ENCODE peak calls at places on chromosomes 13 and 19, in five cellular contexts. U is K562, T is sigmoid colon, S is stomach, L is transverse colon. C is an unnamed sample.

GRCh38 chr19:35843676-35844481 is 8.4 kb downstream of the NPHS1 start:
- DNase-seq in T (no peak), S (peak), U (peak), L (peak), C (no peak)

GRCh38 chr13:99067160-99067985 is 89.5 kb upstream of the DOCK9 start:
- DNase-seq in T (no peak), U (no peak), S (no peak), L (no peak), C (no peak)

GRCh38 chr13:42405665-42406390 is 133.9 kb downstream of the AKAP11 start:
- DNase-seq in T (no peak), L (no peak), U (no peak), S (no peak), C (no peak)

GRCh38 chr13:57470491-57470890 is 161.1 kb upstream of the PCDH17 start:
- DNase-seq in U (no peak), L (no peak), S (no peak), T (no peak), C (no peak)

GRCh38 chr13:52371736-52372247 is 34.2 kb downstream of the THSD1 start:
- DNase-seq in U (no peak), T (no peak), L (no peak), S (no peak), C (no peak)

GRCh38 chr13:85486663-85487062 is 312.6 kb downstream of the SLITRK6 start:
- DNase-seq in T (no peak), L (no peak), S (no peak), U (no peak), C (no peak)

GRCh38 chr13:79775830-79776229 is 294.9 kb downstream of the NDFIP2 start:
- DNase-seq in L (peak), T (no peak), S (peak), U (no peak), C (no peak)

GRCh38 chr19:55579766-55580621 is 654 bp downstream of the ZNF579 start:
- DNase-seq in L (no peak), U (peak), S (no peak), T (no peak), C (no peak)

GRCh38 chr19:39426170-39426569 is 9.6 kb downstream of the RPS16 start:
- DNase-seq in U (no peak), S (no peak), T (no peak), L (no peak), C (no peak)

GRCh38 chr19:57566396-57567256 is 7.0 kb upstream of the ZNF550 start:
- DNase-seq in L (no peak), U (peak), T (no peak), S (no peak), C (no peak)

GRCh38 chr13:36885901-36886300 is 34.1 kb downstream of the SMAD9 start:
- DNase-seq in L (no peak), T (no peak), S (no peak), U (no peak), C (no peak)

GRCh38 chr19:8307400-8307964 is 676 bp downstream of the CD320 start:
- DNase-seq in T (peak), L (peak), S (peak), U (peak), C (peak)

GRCh38 chr19:6802336-6803035 is 30.0 kb downstream of the VAV1 start:
- DNase-seq in L (peak), S (peak), T (peak), U (no peak), C (peak)

GRCh38 chr19:30696514-30696913 is 324.3 kb downstream of the ZNF536 start:
- DNase-seq in T (peak), U (peak), L (no peak), S (no peak), C (no peak)

GRCh38 chr19:44055870-44056269 is 4.0 kb downstream of the ZNF223 start:
- DNase-seq in U (no peak), S (no peak), L (no peak), T (no peak), C (no peak)

GRCh38 chr13:90868321-90868920 is 479.1 kb upstream of the MIR17HG start:
- DNase-seq in S (no peak), L (no peak), U (peak), T (no peak), C (no peak)

GRCh38 chr19:3873151-3873550 is 4.3 kb upstream of the ZFR2 start:
- DNase-seq in T (no peak), S (no peak), L (no peak), U (no peak), C (no peak)

GRCh38 chr19:18789883-18790565 is 1.1 kb downstream of the COMP start:
- DNase-seq in U (peak), S (no peak), T (no peak), L (no peak), C (no peak)

GRCh38 chr13:22618002-22618401 is 562.8 kb upstream of the SGCG start:
- DNase-seq in L (no peak), S (no peak), U (no peak), T (no peak), C (no peak)

GRCh38 chr19:13255041-13255718 is 105.0 kb downstream of the IER2 start:
- DNase-seq in T (no peak), S (no peak), L (no peak), U (no peak), C (no peak)
- TF ChIP-seq CTCF in T (no peak), S (no peak), L (no peak), U (no peak), C (no peak)

DNA sequence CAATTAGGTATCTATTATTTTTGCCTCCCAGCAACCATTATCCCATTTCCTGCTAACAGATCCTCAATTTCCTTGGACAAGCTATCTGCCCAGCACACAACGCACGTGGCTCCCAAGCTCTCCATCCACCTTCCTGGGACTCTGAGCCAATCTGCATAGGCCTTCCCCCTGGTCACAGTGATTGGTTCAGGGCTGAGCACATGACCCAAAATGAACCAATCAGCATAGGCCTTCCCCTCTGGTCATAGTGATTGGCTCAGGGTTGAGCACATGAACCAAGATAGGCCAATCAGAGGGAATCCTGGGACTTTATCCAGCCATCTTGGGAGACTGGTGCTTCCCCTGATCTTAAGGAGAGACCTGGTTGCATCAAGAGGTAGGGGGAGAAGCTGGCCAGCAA is 5.8 kb downstream of the CPAMD8 start:
- DNase-seq in T (no peak), S (no peak), L (no peak), U (peak), C (no peak)
- TF ChIP-seq POLR2AphosphoS5 in T (no peak), S (no peak), L (no peak), U (no peak), C (no peak)

DNA sequence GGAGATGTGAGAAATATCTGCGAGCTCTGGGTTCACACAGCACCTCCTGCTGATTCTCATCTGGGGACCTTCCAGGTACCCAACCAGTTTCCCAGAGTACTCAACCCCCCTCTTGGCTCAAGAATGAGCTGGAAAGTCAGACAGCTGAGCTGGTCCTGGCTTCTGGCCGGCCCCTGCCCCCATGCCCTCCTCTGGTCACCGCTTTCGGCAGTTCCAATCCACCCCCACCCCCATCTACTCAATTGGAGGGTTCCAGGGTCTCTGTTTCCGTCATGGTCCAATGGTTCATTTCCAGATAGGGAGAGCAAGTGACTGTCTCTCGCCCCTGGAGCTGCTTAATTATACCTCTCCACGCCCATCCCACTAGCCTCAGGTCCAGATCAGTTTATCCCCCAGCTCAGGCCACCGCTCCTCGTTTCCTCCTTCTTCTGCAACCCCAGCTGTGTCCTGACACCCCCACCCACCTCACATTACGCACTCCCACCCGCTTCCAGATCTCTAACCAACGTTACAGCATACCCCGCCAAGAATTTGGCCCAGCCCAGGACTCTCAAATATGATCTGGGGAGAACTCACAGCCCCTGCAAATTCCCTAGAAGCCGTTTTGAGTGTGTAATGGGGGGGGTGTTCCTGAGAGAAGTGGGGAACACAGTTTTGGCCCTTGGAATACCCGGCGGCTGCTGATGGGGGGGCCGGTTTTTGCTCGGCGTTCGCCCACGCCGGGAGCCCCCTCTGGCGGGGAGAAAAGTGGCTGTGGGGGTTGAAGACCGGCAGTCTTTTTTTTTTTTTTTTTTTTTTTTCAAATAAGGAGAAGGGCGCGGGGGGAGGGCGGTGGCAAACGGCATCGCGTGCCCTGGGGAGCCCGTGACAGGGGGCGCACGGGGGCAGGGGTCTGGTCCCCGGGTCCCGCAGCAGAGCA is 1.8 kb upstream of the PDE4A start:
- DNase-seq in U (peak), L (no peak), S (no peak), T (no peak), C (no peak)
- TF ChIP-seq CTCF in U (peak), L (no peak), S (no peak), T (no peak), C (no peak)

DNA sequence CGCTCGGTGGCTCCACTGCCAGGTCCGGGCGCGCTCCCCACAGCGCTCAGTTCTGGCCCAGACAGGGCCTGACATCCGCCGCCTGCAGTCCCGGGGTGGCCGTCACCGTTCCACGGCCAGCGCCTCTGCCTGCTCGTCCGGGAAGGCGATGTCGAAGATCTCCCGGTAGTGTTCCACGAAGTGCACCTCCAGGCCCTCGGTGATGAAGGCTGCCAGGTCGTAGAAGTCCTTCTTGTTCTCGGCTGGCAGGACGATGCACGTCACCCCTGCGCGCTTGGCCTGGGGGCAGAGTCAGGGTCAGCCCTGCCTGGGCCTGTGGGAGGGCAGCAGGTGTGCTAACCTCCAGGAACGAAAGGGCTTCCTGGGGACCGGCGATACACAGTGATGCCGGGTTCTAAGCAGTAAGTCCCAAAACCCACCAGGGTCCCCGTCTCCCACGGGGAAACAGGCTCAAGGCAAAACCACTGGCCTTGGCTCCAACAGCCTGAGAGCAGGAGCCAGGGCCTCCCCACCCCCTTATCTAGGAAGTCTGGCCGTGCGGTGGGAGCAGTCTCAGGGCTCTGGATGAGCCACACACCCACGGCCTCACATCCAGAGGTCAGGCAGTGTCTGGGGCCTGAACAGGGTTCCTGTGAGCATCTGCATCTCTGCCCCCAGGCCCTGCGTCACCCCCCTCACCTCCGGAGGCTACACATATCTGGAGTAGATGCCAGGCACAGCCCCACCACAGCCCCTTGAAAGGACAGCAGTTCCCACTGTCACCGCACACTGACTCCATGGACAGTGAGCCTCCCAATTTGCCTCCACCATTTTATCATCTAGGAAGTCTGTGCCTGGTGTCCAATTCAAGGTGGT is 2.1 kb downstream of the RPL36 start:
- DNase-seq in U (peak), S (no peak), L (no peak), T (peak), C (no peak)
- TF ChIP-seq POLR2AphosphoS5 in U (peak), S (no peak), L (no peak), T (no peak), C (no peak)

DNA sequence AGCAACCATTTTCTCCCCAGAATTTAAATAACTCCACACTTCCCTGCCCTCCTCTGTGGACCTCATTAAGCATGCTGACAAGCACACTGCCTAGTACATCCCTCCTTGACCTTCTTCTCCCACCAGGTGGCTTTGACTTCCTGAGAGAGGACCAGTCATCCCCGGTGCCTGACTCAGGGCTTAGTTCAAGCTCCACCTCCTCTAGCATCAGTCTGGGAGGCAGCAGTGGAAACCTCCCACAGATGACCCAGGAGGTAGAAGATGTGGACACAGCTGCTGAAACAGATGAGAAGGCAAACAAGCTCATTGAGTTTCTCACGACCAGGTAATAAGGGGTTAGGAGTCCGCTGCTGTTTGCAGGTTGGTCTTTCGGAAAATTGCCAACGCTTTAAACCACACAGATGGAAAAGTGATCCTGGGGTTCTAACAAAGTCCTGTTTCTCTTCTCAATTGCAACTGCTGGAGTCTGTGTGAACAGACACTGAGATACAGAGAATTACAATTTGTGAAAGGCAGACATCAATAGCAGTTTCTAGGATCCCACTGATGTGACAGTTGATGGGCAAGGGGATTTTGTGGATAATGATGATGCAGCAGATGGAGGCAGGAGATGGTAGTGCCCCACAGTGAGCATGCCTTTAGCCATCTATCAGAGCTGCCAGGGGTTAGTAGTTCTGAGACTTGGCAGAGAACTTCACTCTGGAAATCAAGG is 86.7 kb downstream of the ZAR1L start:
- DNase-seq in T (no peak), L (no peak), U (no peak), S (no peak), C (no peak)
- TF ChIP-seq CTCF in T (no peak), L (no peak), U (no peak), S (no peak), C (no peak)

GRCh38 chr19:47704024-47704423 is 9.2 kb upstream of the EHD2 start:
- DNase-seq in U (no peak), S (no peak), L (peak), T (no peak), C (no peak)
- TF ChIP-seq POLR2AphosphoS5 in U (no peak), S (peak), L (peak), T (peak), C (no peak)

GRCh38 chr13:55199132-55199531 is 1941.6 kb upstream of the PRR20A start:
- DNase-seq in T (no peak), S (no peak), L (no peak), U (no peak), C (no peak)
- TF ChIP-seq CTCF in T (no peak), S (no peak), L (no peak), U (no peak), C (no peak)

DNA sequence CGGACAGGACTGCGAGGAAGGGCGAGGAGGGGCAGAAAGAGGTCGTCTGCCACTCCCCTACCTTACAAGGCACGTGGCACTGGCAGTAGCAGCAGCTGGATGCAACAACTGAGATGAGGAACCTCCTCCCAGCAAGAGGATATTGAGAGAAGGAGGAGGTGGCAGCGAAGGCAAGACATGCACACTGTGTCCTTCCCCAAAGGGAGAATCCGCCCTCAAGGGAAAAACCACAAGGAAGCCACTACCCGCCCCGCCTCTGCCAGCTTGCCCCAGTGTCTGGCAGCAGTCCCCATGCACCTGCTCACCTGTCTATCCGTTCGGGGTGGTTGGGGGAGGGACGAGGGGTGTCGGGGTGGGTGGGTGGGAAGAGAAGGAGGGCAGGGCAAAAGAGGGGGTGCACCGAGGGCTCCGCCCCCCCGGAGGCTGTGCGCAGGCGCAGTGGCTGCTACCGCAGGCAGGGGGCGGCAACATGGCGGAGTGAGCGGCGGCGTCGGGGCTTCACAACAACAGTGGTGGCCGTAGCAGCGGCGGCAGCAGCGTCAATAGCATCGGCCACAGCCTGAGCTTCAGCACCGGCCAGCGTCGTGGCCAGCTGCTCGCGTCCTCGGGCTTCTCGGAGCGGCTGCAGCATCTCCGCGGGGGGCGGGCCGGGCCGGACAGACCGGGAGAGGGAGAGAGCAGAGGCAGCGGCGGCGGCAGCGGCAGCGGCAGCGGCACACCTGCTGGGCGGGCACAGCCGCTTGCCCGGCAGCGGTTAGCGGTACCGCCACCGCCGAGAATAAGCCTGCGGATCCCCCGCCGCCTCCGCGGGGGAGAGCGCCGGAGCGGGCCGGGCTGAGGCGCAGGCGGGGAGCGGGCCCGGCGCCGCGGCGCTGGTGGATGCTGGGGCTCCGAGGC is at the start of gene NBEA:
- DNase-seq in S (peak), U (peak), L (peak), T (peak), C (peak)
- TF ChIP-seq POLR2AphosphoS5 in S (peak), U (no peak), L (peak), T (peak), C (peak)

GRCh38 chr19:52464798-52465470 is 11.6 kb downstream of the ZNF578 start:
- DNase-seq in T (no peak), L (no peak), S (no peak), U (peak), C (no peak)
- TF ChIP-seq CTCF in T (no peak), L (no peak), S (no peak), U (peak), C (no peak)

DNA sequence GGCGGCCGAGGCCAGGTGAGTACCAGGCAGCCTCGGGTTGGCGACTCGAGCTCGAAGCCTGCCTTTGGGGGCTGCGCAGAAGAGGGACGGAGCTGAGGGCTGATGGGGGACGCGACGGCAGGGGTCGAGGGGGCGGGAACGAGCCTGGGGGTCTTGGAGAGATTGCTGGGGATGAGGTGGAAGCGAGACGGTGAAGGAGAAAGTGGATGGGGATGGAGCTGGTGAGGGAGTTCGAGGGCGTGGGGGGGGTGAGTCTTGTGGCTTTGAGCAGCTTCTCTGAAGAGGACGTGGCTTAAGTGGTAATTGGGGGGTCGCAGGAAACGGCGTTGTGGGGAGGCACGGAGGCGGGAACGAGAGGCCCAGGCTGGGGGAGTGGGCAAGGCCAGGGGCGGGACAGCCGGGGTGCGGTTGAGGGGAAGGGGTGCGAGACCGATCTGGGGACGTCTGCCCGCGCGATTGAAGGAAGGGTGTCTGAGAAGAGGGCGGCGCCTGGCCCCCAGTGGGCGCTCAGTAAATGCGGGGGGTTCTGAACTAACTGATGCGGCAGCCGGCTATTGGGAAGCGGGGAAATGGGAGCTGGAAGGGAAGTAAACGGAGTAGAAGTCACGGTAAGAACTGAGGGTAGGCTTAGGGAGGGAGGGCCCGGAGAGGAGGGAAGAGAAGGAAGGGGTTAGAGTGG is 422 bp downstream of the MYO9B start:
- DNase-seq in T (peak), L (peak), U (peak), S (peak), C (no peak)
- TF ChIP-seq POLR2AphosphoS5 in T (peak), L (no peak), U (no peak), S (no peak), C (no peak)